ENCODE peak calls at places on chromosomes 6 and 20, in five cellular contexts. V is pancreas; Y is IMR-90; K is activated CD4-positive, alpha-beta memory T cell treated with anti-CD3 and anti-CD28 coated beads for 36 hours; B is CD8-positive, alpha-beta T cell. J is an unnamed sample.

GRCh38 chr6:111521497-111522275 is 38.7 kb upstream of the REV3L start:
- DNase-seq in V (no peak), Y (peak), K (no peak), B (no peak), J (no peak)

GRCh38 chr6:56387621-56388413 is 140.4 kb upstream of the COL21A1 start:
- DNase-seq in V (peak), Y (no peak), K (no peak), B (no peak), J (no peak)

GRCh38 chr6:6712258-6712978 is 123.9 kb downstream of the LY86 start:
- DNase-seq in V (peak), Y (peak), K (no peak), B (no peak), J (no peak)

GRCh38 chr6:135987226-135987625 is 135.7 kb downstream of the PDE7B start:
- DNase-seq in V (no peak), Y (no peak), K (no peak), B (no peak), J (no peak)

GRCh38 chr20:2521369-2522305 is 12.9 kb upstream of the ZNF343 start:
- DNase-seq in V (no peak), Y (peak), K (peak), B (peak), J (peak)

GRCh38 chr6:144285798-144286502 is 815 bp downstream of the UTRN start:
- DNase-seq in V (peak), Y (peak), K (peak), B (no peak), J (peak)

GRCh38 chr20:30610044-30610693 is 647.3 kb upstream of the DEFB115 start:
- DNase-seq in V (no peak), Y (no peak), K (no peak), B (no peak), J (no peak)

GRCh38 chr20:51456511-51457280 is 85.8 kb downstream of the NFATC2 start:
- DNase-seq in V (peak), Y (peak), K (no peak), B (no peak), J (no peak)

GRCh38 chr6:147624946-147625515 is 116.5 kb downstream of the SAMD5 start:
- DNase-seq in V (no peak), Y (no peak), K (no peak), B (no peak), J (no peak)

GRCh38 chr6:83378621-83379388 is 52.0 kb downstream of the ME1 start:
- DNase-seq in V (no peak), Y (peak), K (no peak), B (no peak), J (no peak)

GRCh38 chr6:3835055-3835731 is 14.0 kb upstream of the FAM50B start:
- DNase-seq in V (peak), Y (no peak), K (no peak), B (no peak), J (no peak)

GRCh38 chr6:30845183-30845582 is 39.1 kb upstream of the DDR1 start:
- DNase-seq in V (no peak), Y (no peak), K (no peak), B (no peak), J (no peak)

GRCh38 chr20:8361008-8361652 is 229.1 kb downstream of the PLCB1 start:
- DNase-seq in V (no peak), Y (peak), K (peak), B (no peak), J (no peak)

GRCh38 chr6:128725271-128726233 is 157.4 kb upstream of the LAMA2 start:
- DNase-seq in V (no peak), Y (peak), K (no peak), B (no peak), J (no peak)

GRCh38 chr20:45342863-45343444 is 5.3 kb downstream of the SDC4 start:
- DNase-seq in V (no peak), Y (no peak), K (no peak), B (no peak), J (no peak)

GRCh38 chr6:119814609-119815400 is 465.2 kb upstream of the MAN1A1 start:
- DNase-seq in V (no peak), Y (no peak), K (no peak), B (no peak), J (no peak)

GRCh38 chr20:412081-412480 is 4.0 kb downstream of the RBCK1 start:
- DNase-seq in V (no peak), Y (no peak), K (no peak), B (no peak), J (no peak)

GRCh38 chr6:50565004-50565403 is 148.3 kb upstream of the TFAP2D start:
- DNase-seq in V (no peak), Y (no peak), K (no peak), B (no peak), J (no peak)

GRCh38 chr20:53897884-53898557 is 172.4 kb downstream of the BCAS1 start:
- DNase-seq in V (peak), Y (no peak), K (no peak), B (no peak), J (no peak)

GRCh38 chr6:108453601-108454157 is 107.0 kb upstream of the FOXO3 start:
- DNase-seq in V (no peak), Y (peak), K (no peak), B (no peak), J (no peak)

GRCh38 chr20:51034988-51035656 is 12.2 kb upstream of the KCNG1 start:
- DNase-seq in V (no peak), Y (no peak), K (no peak), B (no peak), J (no peak)

GRCh38 chr20:4011226-4011975 is 4.0 kb downstream of the RNF24 start:
- DNase-seq in V (no peak), Y (peak), K (no peak), B (no peak), J (no peak)

GRCh38 chr6:116969211-116969863 is 92.3 kb downstream of the RFX6 start:
- DNase-seq in V (peak), Y (peak), K (no peak), B (no peak), J (no peak)

GRCh38 chr6:82376636-82377035 is 13.0 kb downstream of the TPBG start:
- DNase-seq in V (no peak), Y (no peak), K (no peak), B (no peak), J (no peak)

GRCh38 chr6:108862479-108863191 is 14.4 kb downstream of the ARMC2 start:
- DNase-seq in V (no peak), Y (no peak), K (no peak), B (no peak), J (no peak)

GRCh38 chr6:138404666-138405337 is 779 bp downstream of the HEBP2 start:
- DNase-seq in V (peak), Y (no peak), K (peak), B (peak), J (peak)

GRCh38 chr20:32302507-32302872 is 25.0 kb downstream of the KIF3B start:
- DNase-seq in V (no peak), Y (no peak), K (no peak), B (no peak), J (no peak)

GRCh38 chr6:136338486-136338885 is 48.8 kb upstream of the BCLAF1 start:
- DNase-seq in V (no peak), Y (no peak), K (no peak), B (no peak), J (no peak)

GRCh38 chr6:154476494-154476893 is 34.0 kb downstream of the CNKSR3 start:
- DNase-seq in V (no peak), Y (no peak), K (no peak), B (no peak), J (no peak)

GRCh38 chr6:120938164-120938875 is 396.0 kb downstream of the TBC1D32 start:
- DNase-seq in V (no peak), Y (no peak), K (no peak), B (no peak), J (no peak)

GRCh38 chr20:38165089-38165965 is at the start of gene TGM2:
- DNase-seq in V (peak), Y (peak), K (peak), B (peak), J (peak)

GRCh38 chr6:73308712-73309533 is 45.2 kb downstream of the DPPA5 start:
- DNase-seq in V (peak), Y (no peak), K (no peak), B (no peak), J (no peak)

GRCh38 chr20:21360686-21361085 is 36.6 kb downstream of the NKX2-4 start:
- DNase-seq in V (no peak), Y (peak), K (no peak), B (no peak), J (no peak)

GRCh38 chr6:101847690-101848089 is 454.2 kb downstream of the GRIK2 start:
- DNase-seq in V (no peak), Y (no peak), K (no peak), B (no peak), J (no peak)